ENCODE peak calls at places on chromosome 1, in nine cellular contexts. D, Q, B, U, Y, O, R, S and X are unnamed samples.

GRCh38 chr1:29322861-29323585 is 86.7 kb downstream of the PTPRU start:
- DNase-seq in D (no peak), Q (no peak), B (no peak), U (no peak), Y (no peak), O (no peak), R (no peak), S (peak), X (no peak)

GRCh38 chr1:156246241-156246761 is 1.6 kb downstream of the PAQR6 start:
- DNase-seq in D (no peak), Q (no peak), B (no peak), U (no peak), Y (no peak), O (no peak), R (no peak), S (no peak), X (no peak)

GRCh38 chr1:181083842-181084605 is 4.5 kb upstream of the IER5 start:
- DNase-seq in D (peak), Q (peak), B (no peak), U (peak), Y (peak), O (no peak), R (peak), S (peak), X (no peak)

GRCh38 chr1:200258447-200259375 is 151.1 kb downstream of the ZNF281 start:
- DNase-seq in D (no peak), Q (peak), B (no peak), U (peak), Y (peak), O (no peak), R (peak), S (peak), X (no peak)

GRCh38 chr1:38239258-38239657 is 192.7 kb upstream of the POU3F1 start:
- DNase-seq in D (no peak), Q (no peak), B (no peak), U (no peak), Y (no peak), O (no peak), R (no peak), S (no peak), X (no peak)

GRCh38 chr1:1943834-1944570 is 24.9 kb upstream of the TMEM52 start:
- DNase-seq in D (peak), Q (peak), B (no peak), U (no peak), Y (peak), O (no peak), R (no peak), S (peak), X (no peak)

GRCh38 chr1:23555949-23556640 is 3.2 kb downstream of the ID3 start:
- DNase-seq in D (no peak), Q (peak), B (no peak), U (peak), Y (no peak), O (no peak), R (peak), S (peak), X (no peak)

GRCh38 chr1:97730271-97730670 is 190.6 kb downstream of the DPYD start:
- DNase-seq in D (no peak), Q (no peak), B (no peak), U (no peak), Y (no peak), O (no peak), R (no peak), S (no peak), X (no peak)

GRCh38 chr1:46180082-46180616 is 3.9 kb upstream of the P3R3URF start:
- DNase-seq in D (no peak), Q (no peak), B (no peak), U (no peak), Y (peak), O (no peak), R (peak), S (peak), X (no peak)

GRCh38 chr1:61670016-61670415 is 54.9 kb downstream of the TM2D1 start:
- DNase-seq in D (no peak), Q (no peak), B (no peak), U (peak), Y (no peak), O (peak), R (no peak), S (no peak), X (no peak)

GRCh38 chr1:4005431-4005830 is 105.4 kb upstream of the C1orf174 start:
- DNase-seq in D (no peak), Q (no peak), B (no peak), U (no peak), Y (no peak), O (no peak), R (no peak), S (no peak), X (no peak)

GRCh38 chr1:39752703-39753102 is 14.0 kb downstream of the PPIE start:
- DNase-seq in D (no peak), Q (no peak), B (no peak), U (no peak), Y (no peak), O (no peak), R (no peak), S (no peak), X (no peak)

GRCh38 chr1:53014791-53015507 is 47.1 kb upstream of the PODN start:
- DNase-seq in D (peak), Q (peak), B (peak), U (peak), Y (peak), O (peak), R (peak), S (peak), X (peak)

GRCh38 chr1:224641030-224641429 is 24.9 kb downstream of the CNIH3 start:
- DNase-seq in D (no peak), Q (no peak), B (no peak), U (no peak), Y (peak), O (no peak), R (no peak), S (no peak), X (no peak)

GRCh38 chr1:181079920-181080319 is 8.6 kb upstream of the IER5 start:
- DNase-seq in D (no peak), Q (no peak), B (no peak), U (no peak), Y (no peak), O (no peak), R (no peak), S (no peak), X (no peak)